ENCODE peak calls at places on chromosomes 3 and 15, in eight cellular contexts. One of them, this sample, is unnamed.

GRCh38 chr3:17412950-17413530 is 329.4 kb downstream of the TBC1D5 start:
- DNase-seq in effector CD4-positive, alpha-beta T cell: peak
- DNase-seq in choroid plexus epithelial cell: peak
- DNase-seq in hepatocyte: peak
- DNase-seq in GM12892: no peak
- DNase-seq in fibroblast of the conjunctiva: peak
- DNase-seq in neural crest cell: no peak
- DNase-seq in stimulated activated CD8-positive, alpha-beta memory T cell treated with anti-CD3 and anti-CD28 coated beads, Interleukin-2, amount 100 ng/mL, for 48 hours: no peak
- DNase-seq in this sample: peak

GRCh38 chr3:159804726-159805410 is 183.8 kb upstream of the IL12A start:
- DNase-seq in effector CD4-positive, alpha-beta T cell: no peak
- DNase-seq in choroid plexus epithelial cell: peak
- DNase-seq in hepatocyte: peak
- DNase-seq in GM12892: peak
- DNase-seq in fibroblast of the conjunctiva: peak
- DNase-seq in neural crest cell: peak
- DNase-seq in stimulated activated CD8-positive, alpha-beta memory T cell treated with anti-CD3 and anti-CD28 coated beads, Interleukin-2, amount 100 ng/mL, for 48 hours: peak
- DNase-seq in this sample: peak

GRCh38 chr15:74320358-74321247 is 46.8 kb downstream of the CYP11A1 start:
- DNase-seq in effector CD4-positive, alpha-beta T cell: peak
- DNase-seq in choroid plexus epithelial cell: peak
- DNase-seq in hepatocyte: peak
- DNase-seq in GM12892: peak
- DNase-seq in fibroblast of the conjunctiva: peak
- DNase-seq in neural crest cell: peak
- DNase-seq in stimulated activated CD8-positive, alpha-beta memory T cell treated with anti-CD3 and anti-CD28 coated beads, Interleukin-2, amount 100 ng/mL, for 48 hours: no peak
- DNase-seq in this sample: no peak

GRCh38 chr3:11601446-11602241 is 42.1 kb downstream of the VGLL4 start:
- DNase-seq in effector CD4-positive, alpha-beta T cell: no peak
- DNase-seq in choroid plexus epithelial cell: peak
- DNase-seq in hepatocyte: no peak
- DNase-seq in GM12892: peak
- DNase-seq in fibroblast of the conjunctiva: no peak
- DNase-seq in neural crest cell: no peak
- DNase-seq in stimulated activated CD8-positive, alpha-beta memory T cell treated with anti-CD3 and anti-CD28 coated beads, Interleukin-2, amount 100 ng/mL, for 48 hours: peak
- DNase-seq in this sample: peak

GRCh38 chr3:14925729-14926591 is 21.4 kb upstream of the NR2C2 start:
- DNase-seq in effector CD4-positive, alpha-beta T cell: no peak
- DNase-seq in choroid plexus epithelial cell: peak
- DNase-seq in hepatocyte: peak
- DNase-seq in GM12892: no peak
- DNase-seq in fibroblast of the conjunctiva: peak
- DNase-seq in neural crest cell: peak
- DNase-seq in stimulated activated CD8-positive, alpha-beta memory T cell treated with anti-CD3 and anti-CD28 coated beads, Interleukin-2, amount 100 ng/mL, for 48 hours: no peak
- DNase-seq in this sample: no peak

GRCh38 chr3:144810150-144810549 is 838.5 kb downstream of the DIPK2A start:
- DNase-seq in effector CD4-positive, alpha-beta T cell: no peak
- DNase-seq in choroid plexus epithelial cell: no peak
- DNase-seq in hepatocyte: no peak
- DNase-seq in GM12892: no peak
- DNase-seq in fibroblast of the conjunctiva: no peak
- DNase-seq in neural crest cell: no peak
- DNase-seq in stimulated activated CD8-positive, alpha-beta memory T cell treated with anti-CD3 and anti-CD28 coated beads, Interleukin-2, amount 100 ng/mL, for 48 hours: no peak
- DNase-seq in this sample: no peak

GRCh38 chr15:88701561-88702095 is 62.8 kb downstream of the ISG20 start:
- DNase-seq in effector CD4-positive, alpha-beta T cell: peak
- DNase-seq in choroid plexus epithelial cell: peak
- DNase-seq in hepatocyte: peak
- DNase-seq in GM12892: peak
- DNase-seq in fibroblast of the conjunctiva: no peak
- DNase-seq in neural crest cell: no peak
- DNase-seq in stimulated activated CD8-positive, alpha-beta memory T cell treated with anti-CD3 and anti-CD28 coated beads, Interleukin-2, amount 100 ng/mL, for 48 hours: peak
- DNase-seq in this sample: peak

GRCh38 chr3:56453027-56453426 is 15.2 kb downstream of the ERC2 start:
- DNase-seq in effector CD4-positive, alpha-beta T cell: no peak
- DNase-seq in choroid plexus epithelial cell: no peak
- DNase-seq in hepatocyte: no peak
- DNase-seq in GM12892: no peak
- DNase-seq in fibroblast of the conjunctiva: no peak
- DNase-seq in neural crest cell: no peak
- DNase-seq in stimulated activated CD8-positive, alpha-beta memory T cell treated with anti-CD3 and anti-CD28 coated beads, Interleukin-2, amount 100 ng/mL, for 48 hours: no peak
- DNase-seq in this sample: no peak

GRCh38 chr3:49785565-49786356 is 581 bp downstream of the IP6K1 start:
- DNase-seq in effector CD4-positive, alpha-beta T cell: peak
- DNase-seq in choroid plexus epithelial cell: peak
- DNase-seq in hepatocyte: peak
- DNase-seq in GM12892: no peak
- DNase-seq in fibroblast of the conjunctiva: no peak
- DNase-seq in neural crest cell: no peak
- DNase-seq in stimulated activated CD8-positive, alpha-beta memory T cell treated with anti-CD3 and anti-CD28 coated beads, Interleukin-2, amount 100 ng/mL, for 48 hours: no peak
- DNase-seq in this sample: no peak

GRCh38 chr3:49518016-49518415 is 36.3 kb upstream of the BSN start:
- DNase-seq in effector CD4-positive, alpha-beta T cell: no peak
- DNase-seq in choroid plexus epithelial cell: no peak
- DNase-seq in hepatocyte: no peak
- DNase-seq in GM12892: no peak
- DNase-seq in fibroblast of the conjunctiva: no peak
- DNase-seq in neural crest cell: no peak
- DNase-seq in stimulated activated CD8-positive, alpha-beta memory T cell treated with anti-CD3 and anti-CD28 coated beads, Interleukin-2, amount 100 ng/mL, for 48 hours: no peak
- DNase-seq in this sample: no peak

GRCh38 chr3:54304867-54305266 is 182.5 kb downstream of the CACNA2D3 start:
- DNase-seq in effector CD4-positive, alpha-beta T cell: no peak
- DNase-seq in choroid plexus epithelial cell: no peak
- DNase-seq in hepatocyte: no peak
- DNase-seq in GM12892: no peak
- DNase-seq in fibroblast of the conjunctiva: no peak
- DNase-seq in neural crest cell: no peak
- DNase-seq in stimulated activated CD8-positive, alpha-beta memory T cell treated with anti-CD3 and anti-CD28 coated beads, Interleukin-2, amount 100 ng/mL, for 48 hours: no peak
- DNase-seq in this sample: no peak

GRCh38 chr15:78070049-78070698 is 7.3 kb downstream of the TBC1D2B start:
- DNase-seq in effector CD4-positive, alpha-beta T cell: peak
- DNase-seq in choroid plexus epithelial cell: no peak
- DNase-seq in hepatocyte: no peak
- DNase-seq in GM12892: no peak
- DNase-seq in fibroblast of the conjunctiva: no peak
- DNase-seq in neural crest cell: no peak
- DNase-seq in stimulated activated CD8-positive, alpha-beta memory T cell treated with anti-CD3 and anti-CD28 coated beads, Interleukin-2, amount 100 ng/mL, for 48 hours: no peak
- DNase-seq in this sample: no peak

GRCh38 chr3:178971614-178972013 is 100.0 kb downstream of the ZMAT3 start:
- DNase-seq in effector CD4-positive, alpha-beta T cell: no peak
- DNase-seq in choroid plexus epithelial cell: peak
- DNase-seq in hepatocyte: peak
- DNase-seq in GM12892: no peak
- DNase-seq in fibroblast of the conjunctiva: no peak
- DNase-seq in neural crest cell: no peak
- DNase-seq in stimulated activated CD8-positive, alpha-beta memory T cell treated with anti-CD3 and anti-CD28 coated beads, Interleukin-2, amount 100 ng/mL, for 48 hours: no peak
- DNase-seq in this sample: no peak

GRCh38 chr15:98611031-98611430 is 37.3 kb upstream of the IGF1R start:
- DNase-seq in effector CD4-positive, alpha-beta T cell: no peak
- DNase-seq in choroid plexus epithelial cell: no peak
- DNase-seq in hepatocyte: no peak
- DNase-seq in GM12892: no peak
- DNase-seq in fibroblast of the conjunctiva: no peak
- DNase-seq in neural crest cell: no peak
- DNase-seq in stimulated activated CD8-positive, alpha-beta memory T cell treated with anti-CD3 and anti-CD28 coated beads, Interleukin-2, amount 100 ng/mL, for 48 hours: no peak
- DNase-seq in this sample: no peak